ENCODE peak calls at places on chromosomes 1 and 21, in four cellular contexts. Y is effector memory CD4-positive, alpha-beta T cell; C is heart left ventricle; T is upper lobe of right lung. E is an unnamed sample.
A peak's percentile ranks its signal among the peaks of the same experiment; 100 is the strongest.

GRCh38 chr1:162373541-162374375 is 2.9 kb downstream of the SPATA46 start:
- DNase-seq in Y (no peak), C (no peak), T (peak; percentile 69), E (no peak)

GRCh38 chr1:2130871-2131289 is 63.7 kb downstream of the FAAP20 start:
- DNase-seq in Y (no peak), C (no peak), T (peak; percentile 85), E (no peak)

GRCh38 chr1:200977071-200977754 is 46.3 kb downstream of the KIF21B start:
- DNase-seq in Y (no peak), C (no peak), T (no peak), E (no peak)

GRCh38 chr1:152565115-152565514 is 1.5 kb downstream of the LCE3E start:
- DNase-seq in Y (no peak), C (no peak), T (no peak), E (no peak)

GRCh38 chr1:169812131-169812530 is 17.4 kb upstream of the METTL18 start:
- DNase-seq in Y (no peak), C (no peak), T (no peak), E (no peak)

GRCh38 chr1:207807395-207808321 is 55.8 kb downstream of the CD46 start:
- DNase-seq in Y (no peak), C (no peak), T (no peak), E (no peak)

GRCh38 chr1:23619299-23620188 is 60.2 kb upstream of the ID3 start:
- DNase-seq in Y (peak; percentile 79), C (no peak), T (peak; percentile 72), E (peak; percentile 73)

GRCh38 chr21:42061866-42062542 is 9.1 kb upstream of the UMODL1 start:
- DNase-seq in Y (peak; percentile 71), C (no peak), T (no peak), E (no peak)

GRCh38 chr1:1985375-1986050 is 18.1 kb downstream of the CFAP74 start:
- DNase-seq in Y (no peak), C (no peak), T (no peak), E (no peak)

GRCh38 chr1:150805899-150806298 is 2.2 kb downstream of the CTSK start:
- DNase-seq in Y (no peak), C (no peak), T (no peak), E (no peak)

GRCh38 chr1:2905356-2905755 is 103.9 kb upstream of the TTC34 start:
- DNase-seq in Y (no peak), C (no peak), T (no peak), E (no peak)

GRCh38 chr1:170168263-170168662 is 22.5 kb downstream of the NTMT2 start:
- DNase-seq in Y (no peak), C (no peak), T (no peak), E (no peak)

GRCh38 chr1:119715542-119715941 is 3.8 kb downstream of the PHGDH start:
- DNase-seq in Y (no peak), C (no peak), T (no peak), E (no peak)

GRCh38 chr1:63593887-63594617 is 841 bp downstream of the PGM1 start:
- DNase-seq in Y (peak; percentile 71), C (peak; percentile 83), T (peak; percentile 91), E (peak; percentile 36)
- H3K4me3 ChIP-seq in Y (peak overlapping the region; percentile 97), C (peak overlapping the region; percentile 84), T (peak overlapping the region; percentile 80), E (peak overlapping the region; percentile 99)

GRCh38 chr21:45340515-45340914 is 52.8 kb upstream of the POFUT2 start:
- DNase-seq in Y (no peak), C (no peak), T (no peak), E (no peak)
- H3K4me3 ChIP-seq in Y (no peak overlapping the region), C (no peak overlapping the region), T (no peak overlapping the region), E (no peak overlapping the region)

DNA sequence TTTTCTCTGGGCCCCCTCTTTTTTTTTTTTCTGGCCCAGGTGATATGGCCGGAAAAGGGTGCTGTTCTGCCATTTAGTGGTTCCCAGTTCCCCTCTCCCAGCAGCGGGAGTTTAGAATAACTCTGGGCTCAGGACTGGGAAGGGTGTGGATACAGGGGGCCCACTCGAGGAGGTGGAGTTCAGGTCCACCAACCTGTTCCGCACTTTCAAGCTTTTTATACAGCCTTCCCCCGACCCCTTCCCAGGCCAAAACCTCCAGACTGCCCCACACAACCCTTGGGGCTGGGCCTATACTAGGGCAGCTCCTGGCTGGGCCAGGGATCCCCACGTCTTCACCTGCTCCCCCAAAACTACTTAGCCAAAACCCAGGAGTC is 404 bp downstream of the PLEKHG5 start:
- DNase-seq in Y (no peak), C (no peak), T (no peak), E (no peak)
- H3K4me3 ChIP-seq in Y (peak overlapping the region; percentile 83), C (peak overlapping the region; percentile 65), T (peak overlapping the region; percentile 53), E (peak overlapping the region; percentile 68)

GRCh38 chr1:8856689-8857412 is 21.6 kb downstream of the ENO1 start:
- DNase-seq in Y (no peak), C (no peak), T (no peak), E (no peak)

GRCh38 chr1:8858112-8858668 is 20.3 kb downstream of the ENO1 start:
- DNase-seq in Y (no peak), C (peak; percentile 52), T (no peak), E (no peak)

GRCh38 chr1:8860738-8861516 is 17.6 kb downstream of the ENO1 start:
- DNase-seq in Y (no peak), C (no peak), T (no peak), E (no peak)

GRCh38 chr1:8862528-8862927 is 16.0 kb downstream of the ENO1 start:
- DNase-seq in Y (no peak), C (no peak), T (no peak), E (no peak)

DNA sequence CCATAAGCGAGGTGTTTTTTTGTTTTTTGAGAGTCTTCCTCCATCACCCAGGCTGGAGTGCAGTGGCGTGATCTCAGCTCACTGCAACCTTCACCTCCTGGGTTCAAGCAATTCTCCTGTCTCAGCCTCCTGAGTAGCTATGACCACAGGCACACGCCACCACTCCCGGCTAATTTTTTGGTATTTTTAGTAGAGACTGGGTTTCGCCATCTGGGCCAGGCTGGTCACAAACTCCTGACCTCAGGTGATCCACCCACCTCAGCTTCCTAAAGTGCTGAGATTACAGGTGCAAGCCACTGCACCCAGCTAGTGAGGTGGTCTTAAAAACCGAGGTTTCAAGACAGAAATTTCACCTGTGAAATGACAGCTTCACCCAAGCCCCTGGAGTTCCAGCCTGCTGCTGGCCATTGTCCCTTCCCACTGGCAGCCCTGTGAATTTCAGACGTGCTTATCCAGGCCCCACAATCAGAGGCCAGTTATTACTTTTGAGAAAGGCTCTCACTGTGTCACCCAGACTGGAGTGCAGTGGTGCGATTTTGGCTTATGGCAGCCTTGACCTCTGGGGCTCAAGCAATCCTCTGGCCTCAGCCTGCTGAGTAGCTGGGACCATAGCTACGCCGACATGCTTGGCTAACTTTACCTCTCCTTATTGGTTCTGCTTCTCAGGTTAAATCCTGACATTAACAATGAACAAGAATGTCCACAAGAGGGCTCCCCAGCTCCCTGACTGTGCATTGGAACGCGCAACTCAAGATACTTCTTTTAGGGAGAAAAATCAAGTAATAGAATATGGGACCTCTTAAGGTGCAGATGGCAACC is 19.4 kb downstream of the ENO1 start:
- DNase-seq in Y (no peak), C (no peak), T (no peak), E (no peak)
- H3K4me3 ChIP-seq in Y (no peak overlapping the region), C (no peak overlapping the region), T (no peak overlapping the region), E (no peak overlapping the region)

GRCh38 chr1:46464013-46464548 is 25.6 kb upstream of the DMBX1 start:
- DNase-seq in Y (no peak), C (no peak), T (no peak), E (no peak)

GRCh38 chr1:46469846-46470245 is 19.8 kb upstream of the DMBX1 start:
- DNase-seq in Y (no peak), C (no peak), T (no peak), E (no peak)

GRCh38 chr1:46467183-46467504 is 22.5 kb upstream of the DMBX1 start:
- DNase-seq in Y (no peak), C (no peak), T (no peak), E (no peak)

GRCh38 chr1:46466477-46467182 is 23.0 kb upstream of the DMBX1 start:
- DNase-seq in Y (no peak), C (peak; percentile 27), T (peak; percentile 74), E (no peak)

DNA sequence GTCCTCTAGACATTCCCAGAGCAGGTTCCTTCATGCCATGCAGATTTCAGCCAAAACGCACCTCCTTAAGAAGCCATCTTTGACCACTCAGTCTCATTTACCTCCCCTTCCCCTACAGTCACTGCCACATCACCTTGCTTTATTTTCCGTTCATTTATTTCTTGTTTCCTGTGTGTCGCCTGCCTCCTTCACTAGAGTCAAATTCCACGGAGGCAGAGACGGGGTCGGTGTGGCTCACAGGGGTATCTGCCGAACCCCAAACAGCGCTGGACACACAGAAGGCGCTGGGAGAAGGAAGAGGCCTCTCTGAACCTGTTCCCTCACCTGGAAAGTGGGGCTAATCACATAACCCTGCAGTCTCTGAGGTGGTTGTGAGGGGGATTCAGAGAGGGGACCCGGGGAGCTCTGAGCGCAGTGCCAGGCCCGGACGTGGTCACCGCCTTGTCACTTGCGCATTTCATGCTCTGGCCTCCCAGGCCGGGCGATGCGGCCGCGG is 23.6 kb upstream of the DMBX1 start:
- DNase-seq in Y (no peak), C (no peak), T (no peak), E (no peak)
- H3K4me3 ChIP-seq in Y (no peak overlapping the region), C (peak overlapping the region; percentile 59), T (peak overlapping the region; percentile 58), E (no peak overlapping the region)